ENCODE peak calls at places on chromosomes 4 and X, in seven cellular contexts. One of them, this sample, is unnamed.
A peak's percentile ranks its signal among the peaks of the same experiment; 100 is the strongest.

GRCh38 chrX:46572295-46572936 is 1.1 kb upstream of the CHST7 start:
- DNase-seq in RWPE1: no peak
- DNase-seq in GM12865: peak; percentile 69
- DNase-seq in heart right ventricle: no peak
- DNase-seq in HFF-Myc: no peak
- DNase-seq in endodermal cell: no peak
- DNase-seq in lower leg skin: peak; percentile 5
- DNase-seq in this sample: no peak

GRCh38 chrX:16335181-16335580 is 167.9 kb downstream of the MAGEB17 start:
- DNase-seq in RWPE1: no peak
- DNase-seq in GM12865: no peak
- DNase-seq in heart right ventricle: no peak
- DNase-seq in HFF-Myc: no peak
- DNase-seq in endodermal cell: no peak
- DNase-seq in lower leg skin: no peak
- DNase-seq in this sample: no peak

GRCh38 chr4:69617083-69617694 is 22.3 kb downstream of the UGT2A2 start:
- DNase-seq in RWPE1: peak; percentile 38
- DNase-seq in GM12865: peak; percentile 40
- DNase-seq in heart right ventricle: no peak
- DNase-seq in HFF-Myc: no peak
- DNase-seq in endodermal cell: no peak
- DNase-seq in lower leg skin: no peak
- DNase-seq in this sample: no peak

GRCh38 chrX:104659037-104659744 is 93.2 kb downstream of the IL1RAPL2 start:
- DNase-seq in RWPE1: peak; percentile 11
- DNase-seq in GM12865: no peak
- DNase-seq in heart right ventricle: no peak
- DNase-seq in HFF-Myc: no peak
- DNase-seq in endodermal cell: no peak
- DNase-seq in lower leg skin: no peak
- DNase-seq in this sample: no peak

GRCh38 chr4:175651701-175652100 is 160.4 kb downstream of the GPM6A start:
- DNase-seq in RWPE1: no peak
- DNase-seq in GM12865: no peak
- DNase-seq in heart right ventricle: no peak
- DNase-seq in HFF-Myc: no peak
- DNase-seq in endodermal cell: no peak
- DNase-seq in lower leg skin: no peak
- DNase-seq in this sample: no peak

GRCh38 chr4:20195071-20195885 is 56.4 kb upstream of the SLIT2 start:
- DNase-seq in RWPE1: no peak
- DNase-seq in GM12865: no peak
- DNase-seq in heart right ventricle: no peak
- DNase-seq in HFF-Myc: peak; percentile 64
- DNase-seq in endodermal cell: no peak
- DNase-seq in lower leg skin: no peak
- DNase-seq in this sample: no peak

GRCh38 chrX:149909324-149910177 is 19.8 kb upstream of the HSFX4 start:
- DNase-seq in RWPE1: no peak
- DNase-seq in GM12865: no peak
- DNase-seq in heart right ventricle: no peak
- DNase-seq in HFF-Myc: no peak
- DNase-seq in endodermal cell: no peak
- DNase-seq in lower leg skin: no peak
- DNase-seq in this sample: no peak

GRCh38 chrX:80602017-80602765 is 181.9 kb downstream of the TENT5D start:
- DNase-seq in RWPE1: no peak
- DNase-seq in GM12865: no peak
- DNase-seq in heart right ventricle: no peak
- DNase-seq in HFF-Myc: no peak
- DNase-seq in endodermal cell: no peak
- DNase-seq in lower leg skin: no peak
- DNase-seq in this sample: no peak

GRCh38 chr4:128107766-128108165 is 46.7 kb downstream of the LARP1B start:
- DNase-seq in RWPE1: no peak
- DNase-seq in GM12865: no peak
- DNase-seq in heart right ventricle: no peak
- DNase-seq in HFF-Myc: no peak
- DNase-seq in endodermal cell: no peak
- DNase-seq in lower leg skin: no peak
- DNase-seq in this sample: no peak

GRCh38 chrX:115679460-115679859 is 118.5 kb downstream of the PLS3 start:
- DNase-seq in RWPE1: peak; percentile 24
- DNase-seq in GM12865: peak; percentile 24
- DNase-seq in heart right ventricle: no peak
- DNase-seq in HFF-Myc: no peak
- DNase-seq in endodermal cell: no peak
- DNase-seq in lower leg skin: no peak
- DNase-seq in this sample: no peak

GRCh38 chr4:44916406-44916805 is 190.1 kb upstream of the GNPDA2 start:
- DNase-seq in RWPE1: peak; percentile 3
- DNase-seq in GM12865: peak; percentile 5
- DNase-seq in heart right ventricle: no peak
- DNase-seq in HFF-Myc: no peak
- DNase-seq in endodermal cell: no peak
- DNase-seq in lower leg skin: no peak
- DNase-seq in this sample: no peak

GRCh38 chrX:34132028-34132427 is at the start of gene FAM47A:
- DNase-seq in RWPE1: no peak
- DNase-seq in GM12865: no peak
- DNase-seq in heart right ventricle: no peak
- DNase-seq in HFF-Myc: no peak
- DNase-seq in endodermal cell: no peak
- DNase-seq in lower leg skin: no peak
- DNase-seq in this sample: no peak

GRCh38 chrX:150934453-150934852 is 36.0 kb upstream of the CD99L2 start:
- DNase-seq in RWPE1: peak; percentile 2
- DNase-seq in GM12865: no peak
- DNase-seq in heart right ventricle: no peak
- DNase-seq in HFF-Myc: no peak
- DNase-seq in endodermal cell: peak; percentile 92
- DNase-seq in lower leg skin: no peak
- DNase-seq in this sample: no peak

GRCh38 chrX:3518870-3519269 is 172.4 kb upstream of the MXRA5 start:
- DNase-seq in RWPE1: peak; percentile 77
- DNase-seq in GM12865: no peak
- DNase-seq in heart right ventricle: peak; percentile 17
- DNase-seq in HFF-Myc: no peak
- DNase-seq in endodermal cell: no peak
- DNase-seq in lower leg skin: no peak
- DNase-seq in this sample: peak; percentile 86

GRCh38 chr4:152385551-152385950 is 150.3 kb downstream of the FBXW7 start:
- DNase-seq in RWPE1: peak; percentile 9
- DNase-seq in GM12865: no peak
- DNase-seq in heart right ventricle: no peak
- DNase-seq in HFF-Myc: no peak
- DNase-seq in endodermal cell: no peak
- DNase-seq in lower leg skin: no peak
- DNase-seq in this sample: no peak

GRCh38 chrX:50579955-50580354 is 109.3 kb upstream of the DGKK start:
- DNase-seq in RWPE1: peak; percentile 24
- DNase-seq in GM12865: peak; percentile 55
- DNase-seq in heart right ventricle: no peak
- DNase-seq in HFF-Myc: peak; percentile 14
- DNase-seq in endodermal cell: peak; percentile 74
- DNase-seq in lower leg skin: no peak
- DNase-seq in this sample: no peak

GRCh38 chr4:177391287-177391686 is 51.0 kb downstream of the AGA start:
- DNase-seq in RWPE1: no peak
- DNase-seq in GM12865: no peak
- DNase-seq in heart right ventricle: no peak
- DNase-seq in HFF-Myc: no peak
- DNase-seq in endodermal cell: no peak
- DNase-seq in lower leg skin: no peak
- DNase-seq in this sample: no peak

GRCh38 chr4:17510582-17510981 is 1.3 kb downstream of the QDPR start:
- DNase-seq in RWPE1: no peak
- DNase-seq in GM12865: no peak
- DNase-seq in heart right ventricle: no peak
- DNase-seq in HFF-Myc: no peak
- DNase-seq in endodermal cell: no peak
- DNase-seq in lower leg skin: no peak
- DNase-seq in this sample: no peak

GRCh38 chr4:37604464-37604863 is 81.7 kb downstream of the RELL1 start:
- DNase-seq in RWPE1: peak; percentile 14
- DNase-seq in GM12865: peak; percentile 4
- DNase-seq in heart right ventricle: no peak
- DNase-seq in HFF-Myc: peak; percentile 16
- DNase-seq in endodermal cell: no peak
- DNase-seq in lower leg skin: no peak
- DNase-seq in this sample: no peak

GRCh38 chr4:8724436-8725070 is 132.0 kb downstream of the CPZ start:
- DNase-seq in RWPE1: no peak
- DNase-seq in GM12865: no peak
- DNase-seq in heart right ventricle: no peak
- DNase-seq in HFF-Myc: no peak
- DNase-seq in endodermal cell: no peak
- DNase-seq in lower leg skin: peak; percentile 57
- DNase-seq in this sample: peak; percentile 69

GRCh38 chrX:116277391-116277790 is 106.8 kb downstream of the AGTR2 start:
- DNase-seq in RWPE1: no peak
- DNase-seq in GM12865: no peak
- DNase-seq in heart right ventricle: no peak
- DNase-seq in HFF-Myc: no peak
- DNase-seq in endodermal cell: no peak
- DNase-seq in lower leg skin: no peak
- DNase-seq in this sample: no peak

GRCh38 chr4:138756519-138756918 is 259.1 kb upstream of the NOCT start:
- DNase-seq in RWPE1: no peak
- DNase-seq in GM12865: no peak
- DNase-seq in heart right ventricle: no peak
- DNase-seq in HFF-Myc: no peak
- DNase-seq in endodermal cell: no peak
- DNase-seq in lower leg skin: no peak
- DNase-seq in this sample: no peak

GRCh38 chr4:39527296-39528055 is at the start of gene UGDH:
- DNase-seq in RWPE1: peak; percentile 97
- DNase-seq in GM12865: peak; percentile 96
- DNase-seq in heart right ventricle: peak; percentile 96
- DNase-seq in HFF-Myc: peak; percentile 91
- DNase-seq in endodermal cell: peak; percentile 98
- DNase-seq in lower leg skin: peak; percentile 99
- DNase-seq in this sample: peak; percentile 99

GRCh38 chr4:76401654-76402053 is 19.3 kb downstream of the CCDC158 start:
- DNase-seq in RWPE1: no peak
- DNase-seq in GM12865: no peak
- DNase-seq in heart right ventricle: no peak
- DNase-seq in HFF-Myc: no peak
- DNase-seq in endodermal cell: no peak
- DNase-seq in lower leg skin: no peak
- DNase-seq in this sample: no peak

GRCh38 chr4:17635056-17635455 is 20.6 kb downstream of the MED28 start:
- DNase-seq in RWPE1: no peak
- DNase-seq in GM12865: no peak
- DNase-seq in heart right ventricle: no peak
- DNase-seq in HFF-Myc: no peak
- DNase-seq in endodermal cell: no peak
- DNase-seq in lower leg skin: peak; percentile 8
- DNase-seq in this sample: no peak

GRCh38 chr4:864456-865120 is 38.7 kb upstream of the CPLX1 start:
- DNase-seq in RWPE1: no peak
- DNase-seq in GM12865: no peak
- DNase-seq in heart right ventricle: no peak
- DNase-seq in HFF-Myc: no peak
- DNase-seq in endodermal cell: no peak
- DNase-seq in lower leg skin: no peak
- DNase-seq in this sample: no peak

GRCh38 chrX:97155809-97156208 is 272.1 kb downstream of the RPA4 start:
- DNase-seq in RWPE1: no peak
- DNase-seq in GM12865: no peak
- DNase-seq in heart right ventricle: no peak
- DNase-seq in HFF-Myc: no peak
- DNase-seq in endodermal cell: no peak
- DNase-seq in lower leg skin: no peak
- DNase-seq in this sample: no peak

GRCh38 chr4:85228264-85228663 is 246.7 kb upstream of the ARHGAP24 start:
- DNase-seq in RWPE1: no peak
- DNase-seq in GM12865: peak; percentile 8
- DNase-seq in heart right ventricle: no peak
- DNase-seq in HFF-Myc: no peak
- DNase-seq in endodermal cell: no peak
- DNase-seq in lower leg skin: no peak
- DNase-seq in this sample: no peak
- TF ChIP-seq CTCF in RWPE1: no peak
- TF ChIP-seq CTCF in GM12865: peak; percentile 50
- TF ChIP-seq CTCF in heart right ventricle: no peak
- TF ChIP-seq CTCF in HFF-Myc: no peak
- TF ChIP-seq CTCF in endodermal cell: peak; percentile 51
- TF ChIP-seq CTCF in lower leg skin: no peak
- TF ChIP-seq CTCF in this sample: no peak

GRCh38 chr4:94127707-94128328 is 79.8 kb upstream of the SMARCAD1 start:
- DNase-seq in RWPE1: peak; percentile 50
- DNase-seq in GM12865: peak; percentile 43
- DNase-seq in heart right ventricle: no peak
- DNase-seq in HFF-Myc: peak; percentile 14
- DNase-seq in endodermal cell: no peak
- DNase-seq in lower leg skin: no peak
- DNase-seq in this sample: no peak
- TF ChIP-seq CTCF in RWPE1: peak; percentile 65
- TF ChIP-seq CTCF in GM12865: peak; percentile 43
- TF ChIP-seq CTCF in heart right ventricle: peak; percentile 59
- TF ChIP-seq CTCF in HFF-Myc: peak; percentile 40
- TF ChIP-seq CTCF in endodermal cell: peak; percentile 86
- TF ChIP-seq CTCF in lower leg skin: no peak
- TF ChIP-seq CTCF in this sample: peak; percentile 70

DNA sequence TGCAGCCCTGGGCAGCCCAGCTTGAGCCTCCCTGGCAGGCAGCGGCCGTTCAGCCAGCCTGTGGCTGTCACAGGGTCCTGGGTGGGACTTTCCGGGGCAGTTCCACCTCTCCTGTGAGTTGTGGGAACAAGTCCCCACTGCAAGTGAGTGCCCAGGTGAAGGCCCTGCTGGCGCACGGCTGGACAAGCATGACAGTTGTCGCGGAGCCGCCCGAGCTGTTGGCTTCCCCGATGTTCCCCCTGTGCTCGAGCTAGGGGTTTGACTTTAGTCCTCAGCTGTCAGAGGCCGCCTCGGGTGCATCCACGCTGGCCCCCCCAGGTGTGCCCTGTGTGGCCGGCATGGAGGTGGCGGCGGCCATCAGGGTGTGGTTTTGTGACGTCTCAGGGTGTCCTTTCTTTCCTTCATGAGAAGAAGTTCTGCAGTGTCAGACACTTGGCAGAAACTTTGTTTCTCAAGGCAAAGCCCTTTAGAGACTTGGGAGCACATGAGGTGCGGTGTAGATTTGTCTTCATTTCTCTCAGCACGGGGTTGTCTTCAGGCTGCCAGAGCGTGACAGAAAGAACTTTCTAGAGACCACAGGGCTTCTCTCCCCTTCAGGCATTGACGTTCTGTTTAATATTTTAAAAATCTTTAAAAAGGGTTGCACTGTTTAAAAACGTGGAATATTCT is 69.4 kb upstream of the HGFAC start:
- DNase-seq in RWPE1: no peak
- DNase-seq in GM12865: peak; percentile 53
- DNase-seq in heart right ventricle: no peak
- DNase-seq in HFF-Myc: no peak
- DNase-seq in endodermal cell: no peak
- DNase-seq in lower leg skin: no peak
- DNase-seq in this sample: no peak
- TF ChIP-seq CTCF in RWPE1: no peak
- TF ChIP-seq CTCF in GM12865: no peak
- TF ChIP-seq CTCF in heart right ventricle: no peak
- TF ChIP-seq CTCF in HFF-Myc: no peak
- TF ChIP-seq CTCF in endodermal cell: no peak
- TF ChIP-seq CTCF in lower leg skin: no peak
- TF ChIP-seq CTCF in this sample: no peak

GRCh38 chr4:92299152-92299551 is 4.6 kb upstream of the GRID2 start:
- DNase-seq in RWPE1: no peak
- DNase-seq in GM12865: no peak
- DNase-seq in heart right ventricle: no peak
- DNase-seq in HFF-Myc: no peak
- DNase-seq in endodermal cell: no peak
- DNase-seq in lower leg skin: no peak
- DNase-seq in this sample: no peak
- TF ChIP-seq CTCF in RWPE1: peak; percentile 8
- TF ChIP-seq CTCF in GM12865: no peak
- TF ChIP-seq CTCF in heart right ventricle: no peak
- TF ChIP-seq CTCF in HFF-Myc: no peak
- TF ChIP-seq CTCF in endodermal cell: peak; percentile 66
- TF ChIP-seq CTCF in lower leg skin: no peak
- TF ChIP-seq CTCF in this sample: peak; percentile 56

This sample was measured in osteocyte.